ENCODE peak calls at places on chromosome 1, in nine cellular contexts. One of them, this sample, is unnamed.

GRCh38 chr1:236508593-236509027 is 15.2 kb upstream of the LGALS8 start:
- DNase-seq in stomach: no peak
- DNase-seq in Peyer's patch: no peak
- DNase-seq in CD8-positive, alpha-beta memory T cell: no peak
- DNase-seq in adrenal gland: no peak
- DNase-seq in A673: no peak
- DNase-seq in heart right ventricle: no peak
- DNase-seq in iPS DF 6.9: no peak
- DNase-seq in mesendoderm: no peak
- DNase-seq in this sample: no peak

GRCh38 chr1:173857363-173857917 is 10.3 kb downstream of the GAS5 start:
- DNase-seq in stomach: no peak
- DNase-seq in Peyer's patch: no peak
- DNase-seq in CD8-positive, alpha-beta memory T cell: no peak
- DNase-seq in adrenal gland: no peak
- DNase-seq in A673: no peak
- DNase-seq in heart right ventricle: no peak
- DNase-seq in iPS DF 6.9: no peak
- DNase-seq in mesendoderm: no peak
- DNase-seq in this sample: no peak

GRCh38 chr1:239987103-239987745 is 104.5 kb upstream of the FMN2 start:
- DNase-seq in stomach: peak; percentile 62
- DNase-seq in Peyer's patch: no peak
- DNase-seq in CD8-positive, alpha-beta memory T cell: no peak
- DNase-seq in adrenal gland: peak; percentile 70
- DNase-seq in A673: peak; percentile 6
- DNase-seq in heart right ventricle: no peak
- DNase-seq in iPS DF 6.9: no peak
- DNase-seq in mesendoderm: peak; percentile 32
- DNase-seq in this sample: peak; percentile 30

GRCh38 chr1:33428661-33429060 is 2.2 kb downstream of the PHC2 start:
- DNase-seq in stomach: no peak
- DNase-seq in Peyer's patch: no peak
- DNase-seq in CD8-positive, alpha-beta memory T cell: no peak
- DNase-seq in adrenal gland: no peak
- DNase-seq in A673: no peak
- DNase-seq in heart right ventricle: no peak
- DNase-seq in iPS DF 6.9: no peak
- DNase-seq in mesendoderm: no peak
- DNase-seq in this sample: no peak

GRCh38 chr1:235648407-235648907 is 1.1 kb downstream of the GNG4 start:
- DNase-seq in stomach: no peak
- DNase-seq in Peyer's patch: no peak
- DNase-seq in CD8-positive, alpha-beta memory T cell: no peak
- DNase-seq in adrenal gland: peak; percentile 73
- DNase-seq in A673: peak; percentile 44
- DNase-seq in heart right ventricle: no peak
- DNase-seq in iPS DF 6.9: no peak
- DNase-seq in mesendoderm: peak; percentile 53
- DNase-seq in this sample: peak; percentile 72

GRCh38 chr1:1358433-1359201 is at the start of gene MXRA8:
- DNase-seq in stomach: no peak
- DNase-seq in Peyer's patch: no peak
- DNase-seq in CD8-positive, alpha-beta memory T cell: no peak
- DNase-seq in adrenal gland: no peak
- DNase-seq in A673: no peak
- DNase-seq in heart right ventricle: peak; percentile 75
- DNase-seq in iPS DF 6.9: no peak
- DNase-seq in mesendoderm: peak; percentile 78
- DNase-seq in this sample: peak; percentile 67

GRCh38 chr1:59657873-59658465 is 156.8 kb upstream of the HOOK1 start:
- DNase-seq in stomach: no peak
- DNase-seq in Peyer's patch: no peak
- DNase-seq in CD8-positive, alpha-beta memory T cell: no peak
- DNase-seq in adrenal gland: no peak
- DNase-seq in A673: no peak
- DNase-seq in heart right ventricle: no peak
- DNase-seq in iPS DF 6.9: no peak
- DNase-seq in mesendoderm: no peak
- DNase-seq in this sample: no peak

GRCh38 chr1:113276507-113276906 is 113.8 kb upstream of the MAGI3 start:
- DNase-seq in stomach: no peak
- DNase-seq in Peyer's patch: no peak
- DNase-seq in CD8-positive, alpha-beta memory T cell: no peak
- DNase-seq in adrenal gland: no peak
- DNase-seq in A673: no peak
- DNase-seq in heart right ventricle: no peak
- DNase-seq in iPS DF 6.9: no peak
- DNase-seq in mesendoderm: peak; percentile 49
- DNase-seq in this sample: no peak

GRCh38 chr1:38817958-38818705 is 41.4 kb downstream of the RRAGC start:
- DNase-seq in stomach: peak; percentile 50
- DNase-seq in Peyer's patch: no peak
- DNase-seq in CD8-positive, alpha-beta memory T cell: peak; percentile 6
- DNase-seq in adrenal gland: no peak
- DNase-seq in A673: peak; percentile 75
- DNase-seq in heart right ventricle: no peak
- DNase-seq in iPS DF 6.9: no peak
- DNase-seq in mesendoderm: peak; percentile 58
- DNase-seq in this sample: no peak

GRCh38 chr1:9993571-9994075 is 3.4 kb upstream of the RBP7 start:
- DNase-seq in stomach: no peak
- DNase-seq in Peyer's patch: no peak
- DNase-seq in CD8-positive, alpha-beta memory T cell: no peak
- DNase-seq in adrenal gland: no peak
- DNase-seq in A673: no peak
- DNase-seq in heart right ventricle: no peak
- DNase-seq in iPS DF 6.9: no peak
- DNase-seq in mesendoderm: no peak
- DNase-seq in this sample: no peak

GRCh38 chr1:229296541-229296941 is 25.6 kb downstream of the RAB4A start:
- DNase-seq in stomach: no peak
- DNase-seq in Peyer's patch: no peak
- DNase-seq in CD8-positive, alpha-beta memory T cell: no peak
- DNase-seq in adrenal gland: no peak
- DNase-seq in A673: no peak
- DNase-seq in heart right ventricle: peak; percentile 38
- DNase-seq in iPS DF 6.9: no peak
- DNase-seq in mesendoderm: peak; percentile 54
- DNase-seq in this sample: no peak

GRCh38 chr1:236608930-236609726 is 4.8 kb upstream of the HEATR1 start:
- DNase-seq in stomach: peak; percentile 42
- DNase-seq in Peyer's patch: no peak
- DNase-seq in CD8-positive, alpha-beta memory T cell: no peak
- DNase-seq in adrenal gland: peak; percentile 58
- DNase-seq in A673: peak; percentile 77
- DNase-seq in heart right ventricle: peak; percentile 71
- DNase-seq in iPS DF 6.9: peak; percentile 45
- DNase-seq in mesendoderm: peak; percentile 76
- DNase-seq in this sample: peak; percentile 48

GRCh38 chr1:199918196-199918789 is 109.2 kb upstream of the NR5A2 start:
- DNase-seq in stomach: no peak
- DNase-seq in Peyer's patch: no peak
- DNase-seq in CD8-positive, alpha-beta memory T cell: no peak
- DNase-seq in adrenal gland: no peak
- DNase-seq in A673: no peak
- DNase-seq in heart right ventricle: no peak
- DNase-seq in iPS DF 6.9: no peak
- DNase-seq in mesendoderm: no peak
- DNase-seq in this sample: no peak

GRCh38 chr1:41364444-41365319 is 3.4 kb downstream of the FOXO6 start:
- DNase-seq in stomach: no peak
- DNase-seq in Peyer's patch: no peak
- DNase-seq in CD8-positive, alpha-beta memory T cell: no peak
- DNase-seq in adrenal gland: no peak
- DNase-seq in A673: no peak
- DNase-seq in heart right ventricle: no peak
- DNase-seq in iPS DF 6.9: no peak
- DNase-seq in mesendoderm: no peak
- DNase-seq in this sample: no peak

GRCh38 chr1:6465461-6466005 is 440 bp downstream of the TNFRSF25 start:
- DNase-seq in stomach: no peak
- DNase-seq in Peyer's patch: no peak
- DNase-seq in CD8-positive, alpha-beta memory T cell: peak; percentile 47
- DNase-seq in adrenal gland: no peak
- DNase-seq in A673: no peak
- DNase-seq in heart right ventricle: no peak
- DNase-seq in iPS DF 6.9: no peak
- DNase-seq in mesendoderm: no peak
- DNase-seq in this sample: no peak

GRCh38 chr1:47424336-47424982 is 8.4 kb downstream of the FOXE3 start:
- DNase-seq in stomach: no peak
- DNase-seq in Peyer's patch: no peak
- DNase-seq in CD8-positive, alpha-beta memory T cell: no peak
- DNase-seq in adrenal gland: no peak
- DNase-seq in A673: peak; percentile 81
- DNase-seq in heart right ventricle: no peak
- DNase-seq in iPS DF 6.9: no peak
- DNase-seq in mesendoderm: peak; percentile 96
- DNase-seq in this sample: peak; percentile 42

GRCh38 chr1:64163972-64164371 is 39.5 kb upstream of the UBE2U start:
- DNase-seq in stomach: no peak
- DNase-seq in Peyer's patch: no peak
- DNase-seq in CD8-positive, alpha-beta memory T cell: no peak
- DNase-seq in adrenal gland: no peak
- DNase-seq in A673: peak; percentile 49
- DNase-seq in heart right ventricle: no peak
- DNase-seq in iPS DF 6.9: no peak
- DNase-seq in mesendoderm: peak; percentile 79
- DNase-seq in this sample: no peak

GRCh38 chr1:96362623-96363022 is 359.0 kb upstream of the PTBP2 start:
- DNase-seq in stomach: no peak
- DNase-seq in Peyer's patch: no peak
- DNase-seq in CD8-positive, alpha-beta memory T cell: no peak
- DNase-seq in adrenal gland: no peak
- DNase-seq in A673: no peak
- DNase-seq in heart right ventricle: no peak
- DNase-seq in iPS DF 6.9: no peak
- DNase-seq in mesendoderm: no peak
- DNase-seq in this sample: no peak

DNA sequence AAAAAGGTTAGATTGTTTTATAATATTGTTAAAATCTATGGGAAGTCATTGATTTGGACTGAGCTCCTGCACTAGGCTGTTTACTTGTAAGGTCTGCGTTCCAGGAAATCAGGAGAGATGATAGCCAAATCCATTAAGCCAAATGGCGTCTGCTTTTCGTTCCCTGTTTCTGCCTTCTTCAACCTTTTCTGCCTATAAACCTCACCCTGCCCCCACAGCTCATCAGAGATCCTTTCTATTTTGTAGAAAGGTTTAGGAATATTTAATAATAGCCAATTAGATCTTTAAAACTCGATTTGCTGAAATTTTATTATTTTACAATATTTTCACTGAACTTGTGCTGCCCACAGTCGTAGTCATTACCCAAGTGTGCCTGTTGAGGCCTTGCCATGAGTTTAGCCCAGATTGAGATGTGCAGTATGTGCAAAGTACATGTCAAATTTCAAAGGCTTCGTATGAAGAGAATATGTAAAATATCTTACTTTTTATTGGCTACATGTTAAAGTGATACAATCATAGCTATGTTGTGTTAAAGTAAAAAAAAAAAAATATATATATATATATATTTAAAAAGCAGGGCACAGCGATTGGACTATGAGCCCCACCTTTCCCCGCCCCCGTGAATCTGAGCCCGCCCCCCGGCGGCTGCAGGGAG is 444 bp upstream of the IARS2 start:
- DNase-seq in stomach: no peak
- DNase-seq in Peyer's patch: no peak
- DNase-seq in CD8-positive, alpha-beta memory T cell: no peak
- DNase-seq in adrenal gland: no peak
- DNase-seq in A673: no peak
- DNase-seq in heart right ventricle: no peak
- DNase-seq in iPS DF 6.9: no peak
- DNase-seq in mesendoderm: no peak
- DNase-seq in this sample: no peak
- H3K27ac ChIP-seq in stomach: no peak overlapping the region
- H3K27ac ChIP-seq in Peyer's patch: peak overlapping the region; percentile 72
- H3K27ac ChIP-seq in CD8-positive, alpha-beta memory T cell: no peak overlapping the region
- H3K27ac ChIP-seq in adrenal gland: no peak overlapping the region
- H3K27ac ChIP-seq in A673: no peak overlapping the region
- H3K27ac ChIP-seq in heart right ventricle: peak overlapping the region; percentile 90
- H3K27ac ChIP-seq in iPS DF 6.9: no peak overlapping the region
- H3K27ac ChIP-seq in mesendoderm: no peak overlapping the region
- H3K27ac ChIP-seq in this sample: no peak overlapping the region

GRCh38 chr1:36305915-36306209 is 306 bp upstream of the SH3D21 start:
- DNase-seq in stomach: no peak
- DNase-seq in Peyer's patch: no peak
- DNase-seq in CD8-positive, alpha-beta memory T cell: no peak
- DNase-seq in adrenal gland: no peak
- DNase-seq in A673: no peak
- DNase-seq in heart right ventricle: no peak
- DNase-seq in iPS DF 6.9: no peak
- DNase-seq in mesendoderm: no peak
- DNase-seq in this sample: peak; percentile 48
- H3K4me3 ChIP-seq in stomach: peak overlapping the region; percentile 84
- H3K4me3 ChIP-seq in Peyer's patch: peak overlapping the region; percentile 82
- H3K4me3 ChIP-seq in CD8-positive, alpha-beta memory T cell: no peak overlapping the region
- H3K4me3 ChIP-seq in adrenal gland: no peak overlapping the region
- H3K4me3 ChIP-seq in A673: no peak overlapping the region
- H3K4me3 ChIP-seq in heart right ventricle: peak overlapping the region; percentile 87
- H3K4me3 ChIP-seq in iPS DF 6.9: peak overlapping the region; percentile 51
- H3K4me3 ChIP-seq in mesendoderm: no peak overlapping the region
- H3K4me3 ChIP-seq in this sample: peak overlapping the region; percentile 94

DNA sequence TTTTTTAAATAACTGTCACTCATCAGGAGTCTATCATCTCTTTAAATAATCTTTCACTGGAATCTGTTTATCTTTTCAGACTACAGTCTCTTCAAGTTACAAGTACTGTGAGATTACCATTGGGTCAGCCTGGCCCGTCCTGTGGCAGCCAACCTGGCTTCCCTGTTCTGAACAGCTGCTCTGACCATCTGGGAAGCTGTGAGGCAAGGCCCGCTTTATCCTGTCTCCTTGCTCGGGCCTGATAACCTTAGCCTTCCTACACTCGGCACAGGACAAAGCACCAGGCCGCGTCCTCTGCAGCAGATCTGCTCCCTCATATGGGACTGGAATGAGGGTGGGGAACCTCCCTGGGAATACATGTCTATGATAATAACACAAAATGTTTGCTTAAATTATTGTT is 113.3 kb downstream of the PTPN14 start:
- DNase-seq in stomach: no peak
- DNase-seq in Peyer's patch: no peak
- DNase-seq in CD8-positive, alpha-beta memory T cell: no peak
- DNase-seq in adrenal gland: no peak
- DNase-seq in A673: no peak
- DNase-seq in heart right ventricle: no peak
- DNase-seq in iPS DF 6.9: no peak
- DNase-seq in mesendoderm: peak; percentile 75
- DNase-seq in this sample: no peak
- H3K4me1 ChIP-seq in stomach: peaks cover 37% of the 10 kb centered on the region
- H3K4me1 ChIP-seq in Peyer's patch: no peaks in the 10 kb centered on the region
- H3K4me1 ChIP-seq in CD8-positive, alpha-beta memory T cell: no peaks in the 10 kb centered on the region
- H3K4me1 ChIP-seq in adrenal gland: peaks cover 25% of the 10 kb centered on the region
- H3K4me1 ChIP-seq in A673: peaks cover 75% of the 10 kb centered on the region
- H3K4me1 ChIP-seq in heart right ventricle: no peaks in the 10 kb centered on the region
- H3K4me1 ChIP-seq in iPS DF 6.9: peaks cover 4% of the 10 kb centered on the region
- H3K4me1 ChIP-seq in mesendoderm: peaks cover 18% of the 10 kb centered on the region
- H3K4me1 ChIP-seq in this sample: peaks cover 3% of the 10 kb centered on the region

DNA sequence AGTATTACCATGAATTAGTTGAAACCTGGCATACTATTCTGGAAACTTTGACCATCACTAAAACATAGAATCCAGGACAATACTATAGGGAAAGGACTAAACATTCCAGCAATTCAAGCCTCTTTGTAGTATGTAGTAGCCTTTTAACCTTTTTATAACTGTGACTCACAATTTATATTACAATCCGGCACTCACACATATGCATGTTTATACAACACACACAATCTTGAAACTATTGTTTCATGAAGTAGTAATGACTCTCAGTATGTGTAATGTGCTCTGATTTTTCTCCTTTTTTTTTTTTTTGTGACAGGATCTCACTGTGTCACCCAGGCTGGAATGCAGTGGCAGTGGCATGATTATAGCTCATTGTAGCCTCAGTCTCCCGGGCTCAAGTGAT is 64.3 kb downstream of the ANKRD13C start:
- DNase-seq in stomach: no peak
- DNase-seq in Peyer's patch: no peak
- DNase-seq in CD8-positive, alpha-beta memory T cell: no peak
- DNase-seq in adrenal gland: no peak
- DNase-seq in A673: no peak
- DNase-seq in heart right ventricle: no peak
- DNase-seq in iPS DF 6.9: no peak
- DNase-seq in mesendoderm: no peak
- DNase-seq in this sample: no peak
- H3K27ac ChIP-seq in stomach: no peak overlapping the region
- H3K27ac ChIP-seq in Peyer's patch: no peak overlapping the region
- H3K27ac ChIP-seq in CD8-positive, alpha-beta memory T cell: no peak overlapping the region
- H3K27ac ChIP-seq in adrenal gland: no peak overlapping the region
- H3K27ac ChIP-seq in A673: no peak overlapping the region
- H3K27ac ChIP-seq in heart right ventricle: no peak overlapping the region
- H3K27ac ChIP-seq in iPS DF 6.9: no peak overlapping the region
- H3K27ac ChIP-seq in mesendoderm: no peak overlapping the region
- H3K27ac ChIP-seq in this sample: no peak overlapping the region